ENCODE peak calls at places on chromosomes 12 and 14, in four cellular contexts. C is WTC11, H is HepG2, N is GM12878. M is an unnamed sample.
A peak's percentile ranks its signal among the peaks of the same experiment; 100 is the strongest.

GRCh38 chr12:2439332-2440100 is 355.3 kb upstream of the FKBP4 start:
- DNase-seq in C (no peak), H (no peak), N (no peak), M (no peak)

GRCh38 chr14:97021571-97022171 is 224.5 kb downstream of the VRK1 start:
- DNase-seq in C (no peak), H (no peak), N (no peak), M (peak; percentile 32)

GRCh38 chr12:28191018-28191595 is 851 bp downstream of the CCDC91 start:
- DNase-seq in C (no peak), H (no peak), N (no peak), M (peak; percentile 36)

GRCh38 chr12:100566887-100567637 is 6.4 kb upstream of the GAS2L3 start:
- DNase-seq in C (no peak), H (no peak), N (peak; percentile 71), M (no peak)

GRCh38 chr14:60350366-60350720 is 101.3 kb downstream of the PPM1A start:
- DNase-seq in C (peak; percentile 20), H (no peak), N (no peak), M (peak; percentile 33)

GRCh38 chr14:58469309-58469708 is 41.8 kb downstream of the KIAA0586 start:
- DNase-seq in C (no peak), H (no peak), N (no peak), M (no peak)

GRCh38 chr12:89424394-89424793 is 72.1 kb upstream of the DUSP6 start:
- DNase-seq in C (no peak), H (no peak), N (no peak), M (no peak)

GRCh38 chr12:53160000-53160399 is 20.5 kb upstream of the ZNF740 start:
- DNase-seq in C (no peak), H (no peak), N (no peak), M (no peak)

GRCh38 chr14:60151715-60152114 is 13.5 kb downstream of the DHRS7 start:
- DNase-seq in C (no peak), H (no peak), N (no peak), M (no peak)

GRCh38 chr14:63051966-63052365 is 6.7 kb upstream of the KCNH5 start:
- DNase-seq in C (no peak), H (no peak), N (no peak), M (no peak)
- TF ChIP-seq CBFB in C (no peak), H (no peak), N (no peak), M (no peak)

DNA sequence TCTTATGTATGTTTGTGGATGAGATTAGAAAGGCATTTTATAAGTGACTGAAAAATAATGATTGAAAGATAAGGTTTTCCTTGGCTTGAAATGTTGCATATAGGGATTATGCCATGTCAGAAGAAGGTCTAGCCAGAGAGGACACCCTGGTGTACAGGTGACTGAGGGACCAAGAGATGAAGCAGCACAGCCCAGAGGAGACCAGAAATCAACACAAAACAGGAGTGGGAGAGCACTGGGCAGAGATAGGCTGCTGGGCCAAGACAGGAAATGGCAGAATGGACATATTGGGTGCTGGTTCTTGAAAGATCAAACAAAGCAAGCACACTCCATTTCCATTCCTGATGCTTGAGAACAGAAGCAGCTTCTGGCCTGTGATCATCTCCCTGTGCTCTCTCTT is 24.4 kb upstream of the FRMD6 start:
- DNase-seq in C (no peak), H (no peak), N (no peak), M (no peak)
- TF ChIP-seq CBFB in C (no peak), H (no peak), N (no peak), M (no peak)

DNA sequence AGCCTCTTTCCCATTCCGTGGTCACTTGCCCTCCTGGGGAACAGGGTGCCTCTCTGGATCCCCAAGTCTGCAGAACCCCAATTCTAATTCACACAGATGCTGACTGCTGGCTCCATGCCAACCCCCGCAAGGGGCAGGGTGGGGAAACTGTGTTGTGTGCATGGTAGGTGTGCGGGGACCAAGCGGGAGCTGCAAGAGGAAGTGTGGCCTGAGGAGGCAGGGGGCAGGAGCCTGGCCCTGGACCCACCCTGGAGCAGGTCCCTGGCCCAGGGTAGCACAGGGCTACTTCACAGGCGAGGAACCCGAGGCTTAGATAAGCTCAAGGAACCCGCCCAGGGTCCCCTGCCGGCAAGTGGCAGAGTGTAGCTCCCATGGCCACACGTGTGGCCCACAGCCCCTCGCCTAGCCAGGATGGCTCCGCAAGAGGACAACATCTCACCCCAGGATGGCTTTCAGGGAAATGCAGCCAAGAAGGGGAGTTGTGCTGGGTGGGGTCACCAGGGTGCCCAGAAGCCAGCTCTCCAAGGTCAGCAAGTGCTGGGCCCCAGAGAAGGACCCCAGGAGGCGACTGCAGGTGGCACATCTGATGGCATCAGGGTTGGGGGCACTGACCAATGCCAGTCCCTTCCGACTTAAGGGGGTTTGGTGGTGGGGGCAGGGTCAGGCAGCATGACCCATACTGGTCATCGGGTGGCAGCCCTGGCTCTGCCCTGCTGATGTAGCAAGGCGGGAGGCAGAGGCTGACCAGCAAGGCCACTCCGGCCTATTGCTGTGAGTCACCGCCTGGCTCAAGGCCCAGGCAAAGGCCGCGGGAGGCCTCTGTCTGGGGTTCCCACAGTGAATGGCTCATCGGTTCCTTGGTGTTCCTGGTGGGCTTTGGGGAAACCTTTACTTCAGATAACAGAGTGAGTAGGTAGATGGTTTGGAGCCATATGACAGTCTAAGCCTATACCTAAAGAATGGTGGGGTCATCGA is 37.3 kb upstream of the EML1 start:
- DNase-seq in C (no peak), H (peak; percentile 24), N (no peak), M (peak; percentile 18)
- TF ChIP-seq CBFB in C (no peak), H (no peak), N (no peak), M (no peak)

GRCh38 chr14:103259184-103259583 is 74.9 kb upstream of the EIF5 start:
- DNase-seq in C (no peak), H (no peak), N (no peak), M (no peak)

GRCh38 chr14:103259801-103260628 is 74.0 kb upstream of the EIF5 start:
- DNase-seq in C (no peak), H (no peak), N (no peak), M (no peak)

GRCh38 chr14:103258211-103258610 is 75.8 kb upstream of the EIF5 start:
- DNase-seq in C (no peak), H (no peak), N (no peak), M (no peak)

GRCh38 chr14:103257211-103257962 is 76.7 kb upstream of the EIF5 start:
- DNase-seq in C (no peak), H (no peak), N (no peak), M (no peak)

DNA sequence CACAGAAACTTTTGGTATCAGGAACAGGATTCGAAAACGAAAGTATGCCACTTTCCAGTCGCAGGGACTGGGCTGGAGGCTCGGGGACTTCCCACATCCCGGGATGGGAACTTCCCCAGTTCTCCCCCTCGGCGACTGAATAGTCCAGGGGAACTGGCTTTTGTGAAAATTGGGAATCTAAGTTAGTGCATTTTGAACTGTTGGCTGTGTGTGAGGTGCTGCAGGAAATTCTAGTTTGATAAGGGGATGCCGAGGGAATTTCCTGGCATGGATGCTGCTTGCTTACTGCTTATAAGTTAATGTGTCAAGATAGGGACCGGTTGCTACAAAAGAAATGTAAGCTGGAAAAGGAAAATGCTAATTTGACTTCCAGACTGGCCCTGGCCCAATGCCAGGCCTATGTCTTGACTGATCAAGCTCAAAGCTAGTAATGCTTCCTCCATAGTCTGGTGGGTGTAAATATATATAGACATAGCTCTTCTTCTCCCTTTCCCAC is 73.4 kb upstream of the EIF5 start:
- DNase-seq in C (no peak), H (no peak), N (no peak), M (no peak)
- TF ChIP-seq CBFB in C (no peak), H (no peak), N (no peak), M (no peak)

GRCh38 chr12:18720690-18721089 is 17.1 kb downstream of the PLCZ1 start:
- DNase-seq in C (no peak), H (no peak), N (no peak), M (no peak)

GRCh38 chr12:18718462-18718861 is 19.4 kb downstream of the PLCZ1 start:
- DNase-seq in C (no peak), H (no peak), N (no peak), M (no peak)

GRCh38 chr12:18719922-18720321 is 17.9 kb downstream of the PLCZ1 start:
- DNase-seq in C (no peak), H (no peak), N (no peak), M (no peak)

GRCh38 chr12:18723752-18724151 is 14.1 kb downstream of the PLCZ1 start:
- DNase-seq in C (no peak), H (no peak), N (no peak), M (no peak)
- TF ChIP-seq CBFB in C (no peak), H (no peak), N (no peak), M (no peak)

GRCh38 chr12:92951006-92951405 is 21.9 kb upstream of the EEA1 start:
- DNase-seq in C (no peak), H (no peak), N (no peak), M (no peak)
- TF ChIP-seq CBFB in C (no peak), H (no peak), N (no peak), M (no peak)

GRCh38 chr14:103540816-103541493 is 12.0 kb downstream of the TRMT61A start:
- DNase-seq in C (no peak), H (no peak), N (no peak), M (no peak)

GRCh38 chr14:103541494-103541943 is 12.5 kb downstream of the TRMT61A start:
- DNase-seq in C (no peak), H (no peak), N (no peak), M (no peak)

GRCh38 chr14:103542545-103543088 is 13.6 kb downstream of the TRMT61A start:
- DNase-seq in C (peak; percentile 83), H (no peak), N (no peak), M (no peak)

GRCh38 chr14:103543140-103543539 is 14.1 kb downstream of the TRMT61A start:
- DNase-seq in C (no peak), H (no peak), N (no peak), M (no peak)

GRCh38 chr14:103541944-103542544 is 13.0 kb downstream of the TRMT61A start:
- DNase-seq in C (no peak), H (no peak), N (no peak), M (no peak)
- TF ChIP-seq CBFB in C (no peak), H (no peak), N (no peak), M (no peak)

GRCh38 chr12:79877246-79877645 is 57.7 kb downstream of the PPP1R12A start:
- DNase-seq in C (no peak), H (no peak), N (no peak), M (no peak)

GRCh38 chr12:79874665-79875064 is 60.2 kb downstream of the PPP1R12A start:
- DNase-seq in C (no peak), H (no peak), N (no peak), M (no peak)

GRCh38 chr12:79871621-79872020 is 63.3 kb downstream of the PPP1R12A start:
- DNase-seq in C (no peak), H (no peak), N (no peak), M (no peak)

DNA sequence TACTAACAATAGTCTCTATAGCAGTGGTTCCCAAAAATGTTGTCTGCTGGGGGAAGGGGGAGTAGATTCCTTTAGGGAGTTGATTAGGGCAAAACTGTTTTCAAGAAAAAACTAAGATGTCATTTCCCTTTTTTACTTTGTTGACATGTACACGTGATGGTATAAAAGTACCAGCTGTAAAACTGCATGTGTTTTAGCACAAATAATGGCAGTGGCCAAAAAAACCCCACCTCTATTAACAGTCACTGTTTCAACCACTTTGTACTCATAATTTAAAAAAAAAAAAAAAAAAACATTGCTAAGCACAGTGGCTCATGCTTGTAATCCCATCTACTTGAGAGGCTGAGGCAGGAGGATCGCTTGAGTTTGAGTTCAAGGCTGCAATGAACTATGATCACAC is 61.7 kb downstream of the PPP1R12A start:
- DNase-seq in C (no peak), H (no peak), N (no peak), M (no peak)
- TF ChIP-seq CBFB in C (no peak), H (no peak), N (no peak), M (no peak)

M was measured in K562.